ENCODE peak calls at places on chromosomes 11 and 22, in four cellular contexts. One of them, this sample, is unnamed.

GRCh38 chr11:3171931-3172560 is 6.9 kb upstream of the OSBPL5 start:
- DNase-seq in nephron progenitor cell: no peak
- DNase-seq in Peyer's patch: no peak
- DNase-seq in fibroblast of lung: no peak
- DNase-seq in this sample: no peak

GRCh38 chr11:28679795-28680194 is 571.6 kb downstream of the METTL15 start:
- DNase-seq in fibroblast of lung: peak; percentile 82
- DNase-seq in Peyer's patch: no peak
- DNase-seq in nephron progenitor cell: no peak
- DNase-seq in this sample: peak; percentile 76

GRCh38 chr22:25622011-25622410 is 57.5 kb downstream of the GRK3 start:
- DNase-seq in fibroblast of lung: peak; percentile 89
- DNase-seq in nephron progenitor cell: peak; percentile 20
- DNase-seq in Peyer's patch: no peak
- DNase-seq in this sample: peak; percentile 9

GRCh38 chr11:48125866-48126265 is 90.7 kb upstream of the OR4B1 start:
- DNase-seq in Peyer's patch: no peak
- DNase-seq in nephron progenitor cell: no peak
- DNase-seq in fibroblast of lung: no peak
- DNase-seq in this sample: no peak

GRCh38 chr11:91435694-91436375 is 788.8 kb upstream of the FAT3 start:
- DNase-seq in fibroblast of lung: no peak
- DNase-seq in Peyer's patch: no peak
- DNase-seq in nephron progenitor cell: no peak
- DNase-seq in this sample: no peak

GRCh38 chr22:29284196-29284595 is 16.1 kb downstream of the EWSR1 start:
- DNase-seq in fibroblast of lung: no peak
- DNase-seq in Peyer's patch: no peak
- DNase-seq in nephron progenitor cell: no peak
- DNase-seq in this sample: no peak

GRCh38 chr11:26950260-26950719 is 43.6 kb upstream of the FIBIN start:
- DNase-seq in fibroblast of lung: peak; percentile 88
- DNase-seq in nephron progenitor cell: no peak
- DNase-seq in Peyer's patch: no peak
- DNase-seq in this sample: peak; percentile 76

GRCh38 chr22:17191163-17191562 is 28.1 kb downstream of the ADA2 start:
- DNase-seq in fibroblast of lung: peak; percentile 69
- DNase-seq in nephron progenitor cell: no peak
- DNase-seq in Peyer's patch: no peak
- DNase-seq in this sample: peak; percentile 29

GRCh38 chr22:17777005-17777716 is 2.9 kb upstream of the BID start:
- DNase-seq in fibroblast of lung: no peak
- DNase-seq in Peyer's patch: no peak
- DNase-seq in nephron progenitor cell: no peak
- DNase-seq in this sample: no peak

GRCh38 chr11:33214187-33214586 is 43.0 kb upstream of the HIPK3 start:
- DNase-seq in Peyer's patch: no peak
- DNase-seq in fibroblast of lung: peak; percentile 45
- DNase-seq in nephron progenitor cell: no peak
- DNase-seq in this sample: peak; percentile 6

GRCh38 chr11:9895016-9895415 is 231.1 kb downstream of the SWAP70 start:
- DNase-seq in nephron progenitor cell: no peak
- DNase-seq in Peyer's patch: no peak
- DNase-seq in fibroblast of lung: peak; percentile 58
- DNase-seq in this sample: no peak

GRCh38 chr11:1876361-1877063 is 15.2 kb downstream of the PRR33 start:
- DNase-seq in fibroblast of lung: peak; percentile 21
- DNase-seq in Peyer's patch: peak; percentile 73
- DNase-seq in nephron progenitor cell: peak; percentile 63
- DNase-seq in this sample: peak; percentile 41

GRCh38 chr22:50399751-50400331 is 56.7 kb downstream of the PPP6R2 start:
- DNase-seq in fibroblast of lung: no peak
- DNase-seq in Peyer's patch: peak; percentile 60
- DNase-seq in nephron progenitor cell: peak; percentile 53
- DNase-seq in this sample: no peak

GRCh38 chr11:1073851-1074243 is 827 bp upstream of the MUC2 start:
- DNase-seq in nephron progenitor cell: no peak
- DNase-seq in fibroblast of lung: no peak
- DNase-seq in Peyer's patch: peak; percentile 51
- DNase-seq in this sample: no peak

GRCh38 chr22:39205344-39206021 is 39.3 kb downstream of the PDGFB start:
- DNase-seq in Peyer's patch: no peak
- DNase-seq in fibroblast of lung: peak; percentile 57
- DNase-seq in nephron progenitor cell: no peak
- DNase-seq in this sample: peak; percentile 52

GRCh38 chr22:21688706-21689381 is 23.0 kb downstream of the PPIL2 start:
- DNase-seq in fibroblast of lung: no peak
- DNase-seq in Peyer's patch: no peak
- DNase-seq in nephron progenitor cell: no peak
- DNase-seq in this sample: no peak

GRCh38 chr22:26393929-26394328 is 35.1 kb upstream of the ASPHD2 start:
- DNase-seq in fibroblast of lung: no peak
- DNase-seq in Peyer's patch: no peak
- DNase-seq in nephron progenitor cell: no peak
- DNase-seq in this sample: no peak

GRCh38 chr11:2459016-2459725 is 14.4 kb downstream of the KCNQ1 start:
- DNase-seq in Peyer's patch: peak; percentile 46
- DNase-seq in nephron progenitor cell: no peak
- DNase-seq in fibroblast of lung: no peak
- DNase-seq in this sample: no peak

GRCh38 chr22:21591695-21592094 is 24.2 kb downstream of the UBE2L3 start:
- DNase-seq in nephron progenitor cell: no peak
- DNase-seq in Peyer's patch: no peak
- DNase-seq in fibroblast of lung: no peak
- DNase-seq in this sample: no peak

GRCh38 chr11:76793391-76793811 is 10.2 kb downstream of the TSKU start:
- DNase-seq in fibroblast of lung: no peak
- DNase-seq in Peyer's patch: no peak
- DNase-seq in nephron progenitor cell: no peak
- DNase-seq in this sample: no peak

GRCh38 chr11:122843281-122844150 is 5.2 kb downstream of the CRTAM start:
- DNase-seq in Peyer's patch: no peak
- DNase-seq in nephron progenitor cell: no peak
- DNase-seq in fibroblast of lung: no peak
- DNase-seq in this sample: no peak

GRCh38 chr11:132874638-132875037 is 657.7 kb downstream of the OPCML start:
- DNase-seq in nephron progenitor cell: no peak
- DNase-seq in fibroblast of lung: peak; percentile 96
- DNase-seq in Peyer's patch: no peak
- DNase-seq in this sample: no peak

GRCh38 chr11:117610045-117610444 is 187.0 kb downstream of the DSCAML1 start:
- DNase-seq in nephron progenitor cell: no peak
- DNase-seq in Peyer's patch: no peak
- DNase-seq in fibroblast of lung: peak; percentile 51
- DNase-seq in this sample: peak; percentile 3

GRCh38 chr22:36336246-36337182 is 51.3 kb downstream of the MYH9 start:
- DNase-seq in fibroblast of lung: no peak
- DNase-seq in Peyer's patch: no peak
- DNase-seq in nephron progenitor cell: no peak
- DNase-seq in this sample: no peak

DNA sequence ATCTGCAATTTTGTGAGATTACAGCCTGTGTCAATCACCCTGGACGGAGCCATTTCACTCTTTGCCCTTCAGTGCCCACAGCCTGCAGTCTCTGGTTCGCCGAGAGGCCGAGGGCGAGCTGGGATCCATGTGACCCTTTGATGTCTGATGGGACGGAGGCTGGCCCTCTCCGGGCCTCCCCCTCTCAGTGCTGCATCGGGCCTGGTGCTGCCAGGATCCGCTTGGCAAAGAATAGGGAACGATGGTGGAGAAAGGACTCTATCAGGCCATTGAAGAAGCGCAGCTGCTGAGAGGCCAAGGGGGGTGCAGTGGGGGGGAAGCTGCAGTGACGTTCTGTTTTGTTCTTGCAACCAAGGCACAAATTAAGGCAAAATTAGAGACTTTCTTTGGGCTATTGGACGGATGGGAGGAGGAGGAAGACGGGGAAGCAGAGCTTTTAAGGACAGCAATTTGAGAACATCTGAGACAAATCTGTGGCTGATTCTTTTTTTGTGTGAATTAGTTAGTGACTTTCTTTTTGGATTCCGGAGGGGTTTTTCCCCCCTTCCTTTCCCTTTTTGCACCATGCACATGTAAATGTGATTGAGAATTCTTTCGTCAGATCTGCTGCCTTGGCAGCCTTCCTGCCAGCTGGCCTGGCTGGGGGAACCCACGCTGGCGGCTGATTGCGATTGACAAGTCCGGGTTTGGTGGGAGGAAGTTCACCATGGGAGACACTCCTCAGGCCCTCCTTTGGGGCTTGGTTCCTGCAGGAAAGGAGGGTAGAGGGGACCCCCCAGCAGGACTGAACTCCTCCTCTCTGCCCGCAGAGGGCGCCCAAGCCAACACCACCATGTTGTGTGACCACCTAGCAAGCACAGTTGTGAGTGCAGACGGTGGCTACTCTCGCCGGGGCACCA is 214.5 kb downstream of the NTM start:
- DNase-seq in Peyer's patch: no peak
- DNase-seq in fibroblast of lung: no peak
- DNase-seq in nephron progenitor cell: peak; percentile 53
- DNase-seq in this sample: no peak
- TF ChIP-seq CTCF in Peyer's patch: no peak
- TF ChIP-seq CTCF in fibroblast of lung: peak; percentile 32
- TF ChIP-seq CTCF in nephron progenitor cell: peak; percentile 46
- TF ChIP-seq CTCF in this sample: no peak

DNA sequence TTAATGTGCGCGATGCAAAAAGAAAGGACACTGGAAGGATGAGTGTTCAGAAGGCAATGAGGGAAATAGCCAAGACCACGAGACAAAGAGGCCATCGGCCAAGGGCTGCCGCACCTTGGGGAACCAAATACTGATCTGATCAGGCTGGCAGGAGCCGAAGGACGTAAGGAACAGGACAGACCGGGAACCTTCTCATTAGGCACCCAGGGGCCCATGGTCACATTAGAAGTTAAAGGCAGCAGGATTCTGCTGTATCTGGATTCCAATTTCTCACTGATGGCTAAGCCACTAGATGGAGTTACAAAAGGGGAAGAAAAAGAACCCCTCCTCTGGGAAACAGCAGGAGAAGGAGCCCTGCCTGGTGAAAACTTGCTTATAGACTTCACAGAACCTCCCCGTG is 28.8 kb upstream of the CPT1A start:
- DNase-seq in nephron progenitor cell: no peak
- DNase-seq in fibroblast of lung: no peak
- DNase-seq in Peyer's patch: no peak
- DNase-seq in this sample: peak; percentile 40
- TF ChIP-seq CTCF in nephron progenitor cell: no peak
- TF ChIP-seq CTCF in fibroblast of lung: peak; percentile 11
- TF ChIP-seq CTCF in Peyer's patch: no peak
- TF ChIP-seq CTCF in this sample: peak; percentile 32

GRCh38 chr11:119875841-119876600 is 147.0 kb upstream of the NECTIN1 start:
- DNase-seq in nephron progenitor cell: no peak
- DNase-seq in fibroblast of lung: no peak
- DNase-seq in Peyer's patch: peak; percentile 37
- DNase-seq in this sample: peak; percentile 2

GRCh38 chr11:119880873-119881272 is 151.9 kb upstream of the NECTIN1 start:
- DNase-seq in Peyer's patch: peak; percentile 25
- DNase-seq in fibroblast of lung: no peak
- DNase-seq in nephron progenitor cell: no peak
- DNase-seq in this sample: no peak

GRCh38 chr11:119876841-119877240 is 147.8 kb upstream of the NECTIN1 start:
- DNase-seq in Peyer's patch: peak; percentile 31
- DNase-seq in nephron progenitor cell: no peak
- DNase-seq in fibroblast of lung: no peak
- DNase-seq in this sample: no peak

GRCh38 chr11:119880143-119880542 is 151.1 kb upstream of the NECTIN1 start:
- DNase-seq in fibroblast of lung: no peak
- DNase-seq in Peyer's patch: peak; percentile 49
- DNase-seq in nephron progenitor cell: no peak
- DNase-seq in this sample: no peak

GRCh38 chr11:119878990-119879389 is 150.0 kb upstream of the NECTIN1 start:
- DNase-seq in fibroblast of lung: no peak
- DNase-seq in Peyer's patch: peak; percentile 31
- DNase-seq in nephron progenitor cell: no peak
- DNase-seq in this sample: no peak
- TF ChIP-seq CTCF in fibroblast of lung: no peak
- TF ChIP-seq CTCF in Peyer's patch: peak; percentile 12
- TF ChIP-seq CTCF in nephron progenitor cell: no peak
- TF ChIP-seq CTCF in this sample: no peak

GRCh38 chr22:49028111-49028510 is 799.6 kb downstream of the BRD1 start:
- DNase-seq in Peyer's patch: no peak
- DNase-seq in nephron progenitor cell: no peak
- DNase-seq in fibroblast of lung: no peak
- DNase-seq in this sample: no peak
- TF ChIP-seq CTCF in Peyer's patch: no peak
- TF ChIP-seq CTCF in nephron progenitor cell: no peak
- TF ChIP-seq CTCF in fibroblast of lung: no peak
- TF ChIP-seq CTCF in this sample: no peak

GRCh38 chr11:112558691-112559090 is 298.0 kb upstream of the PLET1 start:
- DNase-seq in fibroblast of lung: peak; percentile 76
- DNase-seq in nephron progenitor cell: no peak
- DNase-seq in Peyer's patch: no peak
- DNase-seq in this sample: peak; percentile 27

GRCh38 chr11:112554586-112554985 is 293.9 kb upstream of the PLET1 start:
- DNase-seq in Peyer's patch: no peak
- DNase-seq in fibroblast of lung: no peak
- DNase-seq in nephron progenitor cell: no peak
- DNase-seq in this sample: no peak

GRCh38 chr11:112553340-112553739 is 292.7 kb upstream of the PLET1 start:
- DNase-seq in fibroblast of lung: no peak
- DNase-seq in nephron progenitor cell: no peak
- DNase-seq in Peyer's patch: no peak
- DNase-seq in this sample: no peak

DNA sequence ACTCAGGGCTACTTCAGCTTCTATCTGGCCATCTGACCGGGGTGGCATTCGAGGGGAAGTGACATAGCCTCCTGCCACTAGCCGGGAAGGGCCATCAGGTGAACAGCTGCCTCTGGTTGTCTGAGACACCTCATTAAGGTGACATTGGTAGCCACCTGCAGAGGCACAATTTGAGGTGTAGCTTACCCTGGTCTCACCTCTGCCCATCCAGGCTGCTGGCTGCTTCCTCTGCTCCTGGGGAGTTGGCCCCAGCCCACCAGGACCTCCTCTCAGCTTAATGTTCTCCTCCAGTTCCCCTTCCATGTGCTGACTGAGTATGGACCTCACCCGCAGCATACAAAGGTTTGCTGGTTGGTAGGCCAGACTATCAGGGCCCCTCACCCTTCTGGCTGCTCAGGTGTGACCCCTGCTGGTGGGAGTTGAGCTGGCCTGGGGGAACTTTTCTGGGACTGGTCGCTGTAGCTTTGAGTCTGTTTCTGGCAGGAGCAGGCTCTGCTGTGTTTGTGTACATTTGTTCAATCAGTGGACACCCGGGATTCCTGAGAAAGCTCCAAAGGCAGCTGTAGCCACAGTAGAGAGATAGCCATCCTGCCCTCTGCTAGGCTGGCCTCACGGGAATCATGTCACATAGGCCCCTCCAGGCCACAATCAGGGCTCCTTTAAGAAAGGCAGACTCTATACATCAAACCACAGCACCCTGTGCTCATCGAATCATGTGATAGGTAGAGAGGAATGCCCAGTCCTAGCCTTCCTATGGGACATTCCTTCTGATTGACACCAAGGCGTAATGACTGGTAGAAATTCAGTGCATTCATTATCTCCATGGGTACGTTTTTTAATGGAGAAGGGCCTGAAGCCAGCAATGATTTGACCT is 295.1 kb upstream of the PLET1 start:
- DNase-seq in nephron progenitor cell: peak; percentile 79
- DNase-seq in fibroblast of lung: peak; percentile 3
- DNase-seq in Peyer's patch: peak; percentile 65
- DNase-seq in this sample: peak; percentile 22
- TF ChIP-seq CTCF in nephron progenitor cell: peak; percentile 72
- TF ChIP-seq CTCF in fibroblast of lung: peak; percentile 84
- TF ChIP-seq CTCF in Peyer's patch: peak; percentile 77
- TF ChIP-seq CTCF in this sample: peak; percentile 66